ENCODE peak calls at places on chromosome 16, in six cellular contexts. G, Q, K, R, U and Z are unnamed samples.

GRCh38 chr16:88649924-88650748 is 717 bp downstream of the CYBA start:
- DNase-seq in G (peak; percentile 71), Q (peak; percentile 80), K (peak; percentile 43), R (no peak), U (peak; percentile 71), Z (peak; percentile 80)

GRCh38 chr16:9364721-9365693 is 273.6 kb downstream of the HAPSTR1 start:
- DNase-seq in G (no peak), Q (peak; percentile 91), K (peak; percentile 86), R (no peak), U (peak; percentile 33), Z (peak; percentile 34)

GRCh38 chr16:733382-734207 is 6.7 kb downstream of the HAGHL start:
- DNase-seq in G (peak; percentile 45), Q (peak; percentile 71), K (no peak), R (no peak), U (peak; percentile 87), Z (peak; percentile 73)

GRCh38 chr16:78505544-78506371 is 406.3 kb downstream of the WWOX start:
- DNase-seq in G (no peak), Q (peak; percentile 92), K (peak; percentile 80), R (no peak), U (no peak), Z (peak; percentile 78)

GRCh38 chr16:20515580-20516179 is 60.5 kb downstream of the ACSM2B start:
- DNase-seq in G (no peak), Q (no peak), K (peak; percentile 71), R (no peak), U (no peak), Z (no peak)

GRCh38 chr16:88074041-88074440 is 122.8 kb downstream of the BANP start:
- DNase-seq in G (no peak), Q (no peak), K (no peak), R (no peak), U (no peak), Z (no peak)

GRCh38 chr16:51461255-51461654 is 310.2 kb upstream of the SALL1 start:
- DNase-seq in G (no peak), Q (no peak), K (no peak), R (no peak), U (no peak), Z (no peak)

GRCh38 chr16:69476920-69477418 is 52.5 kb downstream of the CYB5B start:
- DNase-seq in G (no peak), Q (no peak), K (peak; percentile 29), R (peak; percentile 90), U (no peak), Z (no peak)

GRCh38 chr16:2786061-2786825 is 1.1 kb downstream of the PRSS33 start:
- DNase-seq in G (no peak), Q (no peak), K (no peak), R (no peak), U (no peak), Z (no peak)

GRCh38 chr16:88741368-88741767 is 35.1 kb downstream of the CTU2 start:
- DNase-seq in G (no peak), Q (no peak), K (no peak), R (no peak), U (no peak), Z (no peak)

GRCh38 chr16:88338111-88338510 is 44.6 kb upstream of the ZNF469 start:
- DNase-seq in G (no peak), Q (peak; percentile 51), K (no peak), R (no peak), U (no peak), Z (no peak)

GRCh38 chr16:28931801-28932225 is at the start of gene CD19:
- DNase-seq in G (no peak), Q (no peak), K (no peak), R (no peak), U (no peak), Z (no peak)

GRCh38 chr16:56102159-56102798 is 89.0 kb upstream of the GNAO1 start:
- DNase-seq in G (no peak), Q (peak; percentile 88), K (no peak), R (no peak), U (peak; percentile 80), Z (no peak)

GRCh38 chr16:74743668-74744299 is 30.8 kb downstream of the FA2H start:
- DNase-seq in G (no peak), Q (no peak), K (peak; percentile 52), R (peak; percentile 36), U (no peak), Z (peak; percentile 81)

GRCh38 chr16:73228649-73229048 is 180.7 kb upstream of the ZFHX3 start:
- DNase-seq in G (no peak), Q (peak; percentile 46), K (no peak), R (peak; percentile 62), U (no peak), Z (no peak)

GRCh38 chr16:88735121-88735520 is 28.8 kb downstream of the CTU2 start:
- DNase-seq in G (no peak), Q (no peak), K (no peak), R (no peak), U (no peak), Z (no peak)

GRCh38 chr16:74999208-74999682 is 421 bp downstream of the ZNRF1 start:
- DNase-seq in G (no peak), Q (peak; percentile 70), K (no peak), R (no peak), U (no peak), Z (peak; percentile 86)

GRCh38 chr16:3461120-3461519 is 17.6 kb downstream of the NAA60 start:
- DNase-seq in G (peak; percentile 63), Q (no peak), K (no peak), R (no peak), U (no peak), Z (no peak)

GRCh38 chr16:50796829-50797228 is 54.9 kb downstream of the CYLD start:
- DNase-seq in G (no peak), Q (no peak), K (no peak), R (no peak), U (no peak), Z (no peak)

GRCh38 chr16:54266363-54266955 is 20.1 kb downstream of the IRX3 start:
- DNase-seq in G (peak; percentile 26), Q (no peak), K (peak; percentile 92), R (no peak), U (no peak), Z (no peak)

GRCh38 chr16:10868562-10869469 is 8.2 kb upstream of the CIITA start:
- DNase-seq in G (no peak), Q (peak; percentile 80), K (no peak), R (no peak), U (no peak), Z (peak; percentile 77)

GRCh38 chr16:74563828-74564263 is 43.1 kb downstream of the GLG1 start:
- DNase-seq in G (no peak), Q (no peak), K (no peak), R (peak; percentile 28), U (no peak), Z (peak; percentile 48)

GRCh38 chr16:46638947-46639925 is 18.1 kb upstream of the SHCBP1 start:
- DNase-seq in G (no peak), Q (no peak), K (no peak), R (peak; percentile 57), U (no peak), Z (no peak)

GRCh38 chr16:57145964-57146647 is 39.7 kb downstream of the PSME3IP1 start:
- DNase-seq in G (no peak), Q (peak; percentile 66), K (no peak), R (no peak), U (no peak), Z (peak; percentile 75)

GRCh38 chr16:79008869-79009179 is 591.7 kb downstream of the MAF start:
- DNase-seq in G (no peak), Q (no peak), K (no peak), R (no peak), U (no peak), Z (no peak)

GRCh38 chr16:4521971-4522623 is 16.5 kb downstream of the CDIP1 start:
- DNase-seq in G (no peak), Q (peak; percentile 76), K (no peak), R (peak; percentile 53), U (peak; percentile 73), Z (no peak)